ENCODE peak calls at places on chromosomes 13 and 19, in four cellular contexts. U is fibroblast of lung; A is KG1; H is stimulated activated naive CD8-positive, alpha-beta T cell treated with anti-CD3 and anti-CD28 coated beads, Interleukin-15, amount 100 ng/mL, for 72 hours. F is an unnamed sample.

GRCh38 chr19:50300814-50301606 is 28.2 kb downstream of the KCNC3 start:
- DNase-seq in A (no peak), H (no peak), U (peak), F (peak)

GRCh38 chr19:29364999-29365398 is 152.0 kb upstream of the UQCRFS1 start:
- DNase-seq in A (no peak), U (no peak), H (no peak), F (no peak)

GRCh38 chr13:50707533-50708096 is 135.9 kb downstream of the DLEU7 start:
- DNase-seq in A (no peak), U (no peak), H (no peak), F (no peak)

GRCh38 chr13:25200783-25201182 is 28.7 kb upstream of the AMER2 start:
- DNase-seq in H (no peak), A (no peak), U (peak), F (no peak)

GRCh38 chr13:34019870-34020269 is 201.9 kb downstream of the RFC3 start:
- DNase-seq in U (peak), A (no peak), H (no peak), F (peak)

GRCh38 chr19:51493776-51494175 is 7.8 kb downstream of the SIGLEC12 start:
- DNase-seq in A (no peak), H (no peak), U (no peak), F (no peak)

GRCh38 chr19:7912697-7913564 is 1.7 kb upstream of the TGFBR3L start:
- DNase-seq in A (no peak), U (no peak), H (no peak), F (no peak)

GRCh38 chr19:56253737-56254136 is 18.8 kb upstream of the EDDM13 start:
- DNase-seq in U (peak), A (peak), H (no peak), F (peak)

GRCh38 chr19:12156254-12157058 is at the start of gene ZNF625:
- DNase-seq in H (peak), U (peak), A (peak), F (peak)